ENCODE peak calls at places on chromosomes 3 and 15, in six cellular contexts. K is IMR-90, Q is OCI-LY7, I is AG04450, R is tibial artery, P is HCT116. C is an unnamed sample.

GRCh38 chr3:106345353-106346027 is 476.7 kb upstream of the CBLB start:
- DNase-seq in Q (no peak), P (no peak), I (peak; percentile 88), K (peak; percentile 93), R (no peak), C (no peak)

GRCh38 chr15:72521682-72522081 is 47.6 kb downstream of the ARIH1 start:
- DNase-seq in I (no peak), Q (no peak), P (no peak), R (no peak), K (peak; percentile 43), C (no peak)

GRCh38 chr3:111073186-111073585 is 1.6 kb downstream of the NECTIN3 start:
- DNase-seq in R (no peak), K (peak; percentile 74), I (no peak), Q (no peak), P (no peak), C (no peak)

GRCh38 chr3:143261848-143262247 is 142.3 kb downstream of the CHST2 start:
- DNase-seq in K (no peak), P (no peak), Q (no peak), R (no peak), I (no peak), C (no peak)

GRCh38 chr15:76376029-76376428 is 39.5 kb downstream of the ISL2 start:
- DNase-seq in P (no peak), Q (no peak), K (no peak), I (no peak), R (no peak), C (no peak)

GRCh38 chr15:90184786-90185704 is 16.1 kb upstream of the SEMA4B start:
- DNase-seq in I (no peak), Q (peak; percentile 73), R (peak; percentile 89), K (no peak), P (no peak), C (peak; percentile 80)

GRCh38 chr3:97884724-97885123 is 62.9 kb downstream of the CRYBG3 start:
- DNase-seq in Q (no peak), K (no peak), I (no peak), R (no peak), P (no peak), C (no peak)

GRCh38 chr3:7432610-7433009 is 571.7 kb downstream of the GRM7 start:
- DNase-seq in Q (no peak), P (no peak), K (no peak), R (no peak), I (no peak), C (no peak)

GRCh38 chr3:194306771-194307640 is 44.1 kb downstream of the CPN2 start:
- DNase-seq in P (no peak), R (peak; percentile 33), K (no peak), I (no peak), Q (peak; percentile 60), C (no peak)

GRCh38 chr3:14465425-14465824 is 63.0 kb downstream of the SLC6A6 start:
- DNase-seq in K (no peak), I (no peak), R (no peak), P (no peak), Q (no peak), C (no peak)

DNA sequence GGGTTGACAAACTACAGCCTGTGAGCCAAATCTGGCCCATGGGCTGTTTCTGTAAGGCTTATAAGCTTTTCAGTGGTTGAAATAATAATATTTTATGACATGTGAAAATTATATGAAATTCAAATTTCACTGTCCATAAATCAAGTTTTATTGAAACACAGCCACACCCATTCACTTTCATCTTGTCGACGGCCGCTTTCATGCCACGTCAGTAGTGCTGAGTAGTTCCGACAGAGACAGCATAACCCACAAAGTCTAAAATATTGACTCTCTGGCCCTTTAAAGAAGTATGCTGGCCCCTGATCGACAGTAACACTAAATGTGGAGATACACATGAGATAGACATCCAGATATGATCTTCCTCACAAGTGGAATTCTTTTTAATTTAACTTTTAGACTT is 102.8 kb downstream of the PDZRN3 start:
- DNase-seq in Q (no peak), K (no peak), R (no peak), P (no peak), I (no peak), C (no peak)
- H3K4me3 ChIP-seq in Q (no peak overlapping the region), K (no peak overlapping the region), R (peak overlapping the region; percentile 43), P (no peak overlapping the region), I (no peak overlapping the region), C (no peak overlapping the region)

DNA sequence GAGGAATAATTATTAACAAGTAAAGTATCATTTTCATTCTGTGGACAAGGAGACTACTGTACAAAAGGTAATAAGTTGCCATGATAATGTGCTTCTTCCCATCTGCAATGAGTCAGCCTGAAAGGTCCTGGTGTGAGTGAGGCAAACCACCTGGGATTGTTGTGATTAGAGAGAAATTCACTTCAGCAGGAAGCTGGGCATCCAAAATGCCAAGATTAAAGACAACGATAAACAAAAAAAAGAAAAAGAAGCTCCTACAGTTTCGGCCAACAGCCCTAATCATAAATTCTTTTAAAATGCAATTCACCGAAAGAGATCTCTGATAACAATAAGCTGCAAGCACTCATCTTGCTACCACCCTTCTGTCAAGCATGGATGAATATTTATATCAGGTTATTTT is 507.8 kb downstream of the TUSC7 start:
- DNase-seq in K (peak; percentile 74), Q (no peak), R (no peak), I (peak; percentile 51), P (no peak), C (no peak)
- TF ChIP-seq CTCF in K (no peak), Q (no peak), R (no peak), I (no peak), P (no peak), C (no peak)

DNA sequence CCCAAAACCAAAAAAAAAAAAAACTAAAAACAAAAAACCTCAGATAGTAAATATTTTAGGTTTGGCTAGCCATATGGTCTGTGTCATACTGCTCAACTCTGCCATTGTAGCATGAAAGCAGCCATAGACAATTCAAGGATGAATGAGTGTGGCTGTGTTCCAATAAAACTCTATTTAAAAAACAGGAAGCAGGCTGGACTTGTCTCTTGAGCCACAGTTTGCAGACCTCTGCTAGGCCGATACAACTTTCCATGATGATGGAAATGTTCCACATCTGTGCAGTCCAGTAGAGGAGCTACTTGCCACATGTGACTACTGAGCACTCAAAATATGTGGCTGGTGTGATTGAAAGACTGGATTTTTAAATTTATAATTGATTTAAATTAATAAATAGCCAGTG is 11.1 kb downstream of the EFCAB12 start:
- DNase-seq in I (no peak), Q (no peak), K (peak; percentile 74), R (no peak), P (no peak), C (no peak)
- H3K27ac ChIP-seq in I (peak overlapping the region; percentile 42), Q (no peak overlapping the region), K (peak overlapping the region; percentile 74), R (no peak overlapping the region), P (no peak overlapping the region), C (no peak overlapping the region)

GRCh38 chr3:184678317-184679055 is 33.4 kb downstream of the MAGEF1 start:
- DNase-seq in K (no peak), R (no peak), P (no peak), Q (no peak), I (no peak), C (no peak)
- H3K4me3 ChIP-seq in K (no peak overlapping the region), R (no peak overlapping the region), P (no peak overlapping the region), Q (no peak overlapping the region), I (no peak overlapping the region), C (peak overlapping the region; percentile 33)

GRCh38 chr3:183178512-183178832 is 15.9 kb upstream of the LAMP3 start:
- DNase-seq in Q (no peak), R (no peak), K (no peak), P (no peak), I (no peak), C (no peak)

GRCh38 chr3:183181606-183182005 is 19.1 kb upstream of the LAMP3 start:
- DNase-seq in R (no peak), Q (no peak), P (no peak), I (no peak), K (no peak), C (no peak)

GRCh38 chr3:183180765-183181295 is 18.3 kb upstream of the LAMP3 start:
- DNase-seq in K (no peak), P (no peak), R (no peak), I (no peak), Q (no peak), C (no peak)

GRCh38 chr3:183180105-183180763 is 17.7 kb upstream of the LAMP3 start:
- DNase-seq in R (no peak), P (no peak), I (no peak), Q (no peak), K (no peak), C (no peak)

GRCh38 chr3:183178833-183179549 is 16.5 kb upstream of the LAMP3 start:
- DNase-seq in K (no peak), P (no peak), I (no peak), R (no peak), Q (no peak), C (no peak)
- TF ChIP-seq CTCF in K (peak; percentile 18), P (peak; percentile 23), I (no peak), R (no peak), Q (no peak), C (no peak)

DNA sequence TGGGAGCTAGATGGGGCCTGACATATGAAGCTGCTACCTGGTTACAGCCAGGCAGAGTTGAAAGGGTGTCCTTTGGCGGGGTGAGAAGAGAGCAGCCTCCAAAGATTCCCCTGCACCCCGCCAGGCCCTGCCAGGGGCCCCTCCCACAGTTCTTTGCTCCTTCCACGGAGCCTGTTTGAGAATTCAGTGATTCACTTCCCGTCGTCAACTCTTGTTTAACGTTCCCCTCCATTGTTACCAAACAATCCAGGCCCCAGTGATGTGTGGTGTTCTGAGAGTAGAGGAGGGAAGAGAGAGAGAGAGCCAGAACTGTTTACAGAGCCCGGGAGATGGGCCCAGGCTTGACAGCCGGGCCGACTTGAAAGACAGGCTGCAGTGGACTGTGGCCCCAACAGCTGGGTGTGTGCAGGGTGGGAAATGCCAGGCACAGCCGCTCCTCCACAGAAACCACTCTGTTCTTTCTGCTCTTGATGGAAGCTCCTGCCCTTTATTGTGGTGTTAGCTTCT is 81.5 kb downstream of the SMAD3 start:
- DNase-seq in P (no peak), I (peak; percentile 88), K (peak; percentile 96), R (peak; percentile 62), Q (no peak), C (no peak)
- H3K27ac ChIP-seq in P (peak overlapping the region; percentile 22), I (peak overlapping the region; percentile 99), K (peak overlapping the region; percentile 93), R (peak overlapping the region; percentile 52), Q (no peak overlapping the region), C (peak overlapping the region; percentile 81)

C was measured in coronary artery.